ENCODE peak calls at places on chromosomes 4 and X, in six cellular contexts. L, G, E, A, W and X are unnamed samples.

GRCh38 chr4:118969359-118969758 is 80.7 kb downstream of the SYNPO2 start:
- DNase-seq in E (peak), W (peak), G (peak), A (peak), L (peak), X (peak)

GRCh38 chr4:94127707-94128328 is 79.8 kb upstream of the SMARCAD1 start:
- DNase-seq in L (no peak), G (no peak), E (no peak), A (no peak), W (no peak), X (no peak)

GRCh38 chr4:94532016-94532789 is 80.5 kb downstream of the PDLIM5 start:
- DNase-seq in G (no peak), A (peak), L (no peak), E (no peak), W (no peak), X (no peak)

GRCh38 chrX:154028502-154029184 is 8.9 kb upstream of the IRAK1 start:
- DNase-seq in E (no peak), W (no peak), G (no peak), A (no peak), L (no peak), X (no peak)

GRCh38 chrX:68480969-68481368 is 17.9 kb upstream of the YIPF6 start:
- DNase-seq in A (no peak), G (no peak), E (no peak), L (no peak), W (no peak), X (no peak)

GRCh38 chr4:52045028-52045427 is 6.1 kb upstream of the SPATA18 start:
- DNase-seq in E (no peak), L (no peak), W (no peak), G (no peak), A (no peak), X (no peak)

GRCh38 chr4:132548463-132548862 is 600.6 kb upstream of the PCDH10 start:
- DNase-seq in A (no peak), L (no peak), G (no peak), W (no peak), E (no peak), X (no peak)

GRCh38 chrX:119251381-119251780 is 15.3 kb downstream of the PGRMC1 start:
- DNase-seq in E (no peak), W (no peak), G (no peak), A (no peak), L (no peak), X (no peak)

GRCh38 chr4:170736710-170737109 is 647.0 kb upstream of the AADAT start:
- DNase-seq in G (no peak), W (no peak), E (no peak), L (no peak), A (no peak), X (no peak)

GRCh38 chr4:88528861-88529260 is 5.3 kb upstream of the PYURF start:
- DNase-seq in A (no peak), G (no peak), W (no peak), E (no peak), L (no peak), X (no peak)

GRCh38 chr4:88522702-88523324 is 763 bp downstream of the PYURF start:
- DNase-seq in G (peak), W (peak), L (peak), E (peak), A (peak), X (no peak)

GRCh38 chr4:88523325-88524129 is at the start of gene PYURF:
- DNase-seq in A (peak), E (peak), L (peak), W (peak), G (peak), X (peak)

GRCh38 chr4:88527787-88528186 is 4.2 kb upstream of the PYURF start:
- DNase-seq in W (no peak), E (no peak), A (no peak), L (no peak), G (no peak), X (no peak)

GRCh38 chr4:88526221-88526815 is 2.7 kb upstream of the PYURF start:
- DNase-seq in G (no peak), L (no peak), W (no peak), A (no peak), E (no peak), X (no peak)
- TF ChIP-seq CTCF in G (no peak), L (no peak), W (no peak), A (peak), E (peak), X (peak)

GRCh38 chr4:2911868-2912267 is 51.3 kb downstream of the NOP14 start:
- DNase-seq in A (no peak), W (no peak), G (no peak), E (no peak), L (no peak), X (no peak)

GRCh38 chr4:2908686-2909085 is 54.5 kb downstream of the NOP14 start:
- DNase-seq in W (no peak), G (no peak), A (no peak), E (no peak), L (no peak), X (no peak)

GRCh38 chr4:2910409-2910808 is 52.8 kb downstream of the NOP14 start:
- DNase-seq in L (no peak), G (no peak), W (no peak), E (no peak), A (no peak), X (no peak)

GRCh38 chr4:2907706-2908293 is 55.4 kb downstream of the NOP14 start:
- DNase-seq in L (no peak), W (no peak), A (no peak), E (peak), G (no peak), X (no peak)

DNA sequence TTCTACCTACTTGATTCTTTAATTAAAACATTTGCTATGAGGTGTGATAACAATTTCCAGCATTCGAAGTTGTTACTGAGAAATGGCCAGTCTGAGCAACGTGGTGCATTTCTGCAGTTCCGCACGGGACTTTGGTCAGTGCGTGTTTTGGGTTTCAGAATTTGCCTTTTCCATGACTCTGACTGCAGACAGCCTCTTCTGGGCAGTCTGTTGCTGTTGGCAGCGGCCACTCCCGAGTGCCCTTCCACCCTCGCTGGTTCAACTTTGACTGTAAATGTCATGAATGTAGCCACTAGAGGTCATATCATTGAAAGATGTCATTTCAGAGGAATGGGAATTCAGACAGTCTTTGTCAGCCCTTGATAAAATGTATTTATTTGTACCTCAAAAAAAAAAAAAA is 53.6 kb downstream of the NOP14 start:
- DNase-seq in L (no peak), W (no peak), A (no peak), E (no peak), G (no peak), X (no peak)
- H3K27ac ChIP-seq in L (no peak), W (no peak), A (no peak), E (no peak), G (no peak), X (no peak)

GRCh38 chr4:23234018-23234417 is 541.3 kb downstream of the GBA3 start:
- DNase-seq in A (no peak), L (no peak), G (no peak), W (no peak), E (no peak), X (no peak)

GRCh38 chr4:23232987-23233386 is 540.2 kb downstream of the GBA3 start:
- DNase-seq in W (no peak), E (no peak), A (no peak), L (no peak), G (no peak), X (no peak)

GRCh38 chr4:23235613-23236390 is 543.1 kb downstream of the GBA3 start:
- DNase-seq in E (peak), A (no peak), G (no peak), W (no peak), L (no peak), X (no peak)

GRCh38 chr4:23234716-23235115 is 542.0 kb downstream of the GBA3 start:
- DNase-seq in E (no peak), L (no peak), A (no peak), W (no peak), G (no peak), X (no peak)

GRCh38 chr4:23233596-23233995 is 540.9 kb downstream of the GBA3 start:
- DNase-seq in A (no peak), E (no peak), G (no peak), W (no peak), L (no peak), X (no peak)
- H3K4me3 ChIP-seq in A (no peak), E (no peak), G (no peak), W (no peak), L (no peak), X (no peak)

GRCh38 chr4:129668092-129668491 is 572.1 kb downstream of the C4orf33 start:
- DNase-seq in W (no peak), E (no peak), L (no peak), G (no peak), A (no peak), X (no peak)

GRCh38 chr4:129676934-129677333 is 581.0 kb downstream of the C4orf33 start:
- DNase-seq in W (no peak), A (no peak), L (no peak), E (no peak), G (no peak), X (no peak)

GRCh38 chr4:129675036-129675435 is 579.1 kb downstream of the C4orf33 start:
- DNase-seq in A (no peak), G (no peak), W (no peak), E (no peak), L (no peak), X (no peak)

GRCh38 chr4:129672941-129673340 is 577.0 kb downstream of the C4orf33 start:
- DNase-seq in L (no peak), G (no peak), W (no peak), A (no peak), E (no peak), X (no peak)
- TF ChIP-seq CTCF in L (no peak), G (no peak), W (no peak), A (no peak), E (no peak), X (no peak)